ENCODE peak calls at places on chromosomes 3 and 15, in ten cellular contexts. Y, R, I, N, H, M, C, D, J and O are unnamed samples.

GRCh38 chr3:49357466-49358216 is 512 bp downstream of the GPX1 start:
- DNase-seq in Y (peak), R (no peak), I (peak), N (peak), H (peak), M (peak), C (no peak), D (no peak), J (peak), O (peak)

GRCh38 chr3:152328841-152329240 is 60.1 kb downstream of the MBNL1 start:
- DNase-seq in Y (peak), R (no peak), I (no peak), N (no peak), H (peak), M (peak), C (no peak), D (peak), J (no peak), O (peak)

GRCh38 chr15:71182522-71182921 is 67.3 kb downstream of the THSD4 start:
- DNase-seq in Y (no peak), R (no peak), I (no peak), N (no peak), H (peak), M (no peak), C (no peak), D (no peak), J (no peak), O (peak)

GRCh38 chr3:16350041-16350952 is 85.3 kb downstream of the OXNAD1 start:
- DNase-seq in Y (peak), R (no peak), I (no peak), N (no peak), H (peak), M (peak), C (no peak), D (no peak), J (no peak), O (no peak)

GRCh38 chr3:38168988-38169363 is 3.6 kb downstream of the OXSR1 start:
- DNase-seq in Y (peak), R (no peak), I (no peak), N (no peak), H (no peak), M (no peak), C (no peak), D (no peak), J (no peak), O (no peak)

GRCh38 chr15:62559049-62559733 is 394.1 kb upstream of the C2CD4B start:
- DNase-seq in Y (peak), R (no peak), I (no peak), N (no peak), H (peak), M (peak), C (no peak), D (no peak), J (no peak), O (no peak)

GRCh38 chr3:157982359-157982758 is 123.9 kb downstream of the SHOX2 start:
- DNase-seq in Y (peak), R (no peak), I (no peak), N (no peak), H (no peak), M (no peak), C (no peak), D (no peak), J (no peak), O (no peak)

GRCh38 chr3:162525052-162525451 is 1028.4 kb downstream of the OTOL1 start:
- DNase-seq in Y (peak), R (no peak), I (no peak), N (no peak), H (peak), M (peak), C (no peak), D (no peak), J (no peak), O (peak)

GRCh38 chr3:118932822-118933558 is 101.7 kb downstream of the IGSF11 start:
- DNase-seq in Y (no peak), R (no peak), I (no peak), N (no peak), H (no peak), M (no peak), C (no peak), D (no peak), J (no peak), O (no peak)

GRCh38 chr15:95345867-95346266 is 984.6 kb upstream of the NR2F2 start:
- DNase-seq in Y (no peak), R (no peak), I (no peak), N (no peak), H (no peak), M (no peak), C (no peak), D (no peak), J (no peak), O (no peak)

GRCh38 chr3:127764841-127765362 is 57.4 kb downstream of the MGLL start:
- DNase-seq in Y (peak), R (no peak), I (no peak), N (no peak), H (no peak), M (no peak), C (no peak), D (no peak), J (no peak), O (peak)

GRCh38 chr3:150094150-150094932 is 123.6 kb upstream of the PFN2 start:
- DNase-seq in Y (peak), R (no peak), I (no peak), N (no peak), H (no peak), M (no peak), C (no peak), D (no peak), J (no peak), O (no peak)

GRCh38 chr15:60554494-60554893 is 75.6 kb upstream of the ICE2 start:
- DNase-seq in Y (no peak), R (no peak), I (no peak), N (no peak), H (no peak), M (no peak), C (no peak), D (no peak), J (no peak), O (no peak)

GRCh38 chr15:40445411-40446055 is 4.8 kb downstream of the BAHD1 start:
- DNase-seq in Y (peak), R (no peak), I (no peak), N (no peak), H (peak), M (peak), C (no peak), D (no peak), J (no peak), O (no peak)

GRCh38 chr3:123202451-123202850 is 708 bp downstream of the SEC22A start:
- DNase-seq in Y (peak), R (peak), I (no peak), N (no peak), H (peak), M (no peak), C (no peak), D (no peak), J (no peak), O (no peak)

GRCh38 chr3:97256060-97256459 is 441.7 kb downstream of the EPHA6 start:
- DNase-seq in Y (no peak), R (no peak), I (no peak), N (no peak), H (no peak), M (no peak), C (no peak), D (no peak), J (no peak), O (peak)

GRCh38 chr15:95826831-95827230 is 503.7 kb upstream of the NR2F2 start:
- DNase-seq in Y (no peak), R (no peak), I (no peak), N (no peak), H (no peak), M (no peak), C (no peak), D (no peak), J (no peak), O (peak)

GRCh38 chr15:49669288-49669687 is 48.4 kb downstream of the DTWD1 start:
- DNase-seq in Y (no peak), R (no peak), I (no peak), N (no peak), H (no peak), M (no peak), C (no peak), D (no peak), J (no peak), O (no peak)

GRCh38 chr3:139292192-139292591 is 51.6 kb upstream of the MRPS22 start:
- DNase-seq in Y (no peak), R (no peak), I (no peak), N (no peak), H (no peak), M (no peak), C (no peak), D (no peak), J (no peak), O (no peak)

GRCh38 chr3:89692601-89693000 is 585.2 kb downstream of the EPHA3 start:
- DNase-seq in Y (no peak), R (no peak), I (no peak), N (no peak), H (peak), M (no peak), C (no peak), D (no peak), J (no peak), O (no peak)